ENCODE peak calls at places on chromosomes 3 and 15, in eight cellular contexts. Z, A, T, C, D, N, L and Q are unnamed samples. For H3K27me3, the result is how much of the 10 kb centered on the place peaks cover.

GRCh38 chr3:69439683-69440270 is 53.9 kb upstream of the FRMD4B start:
- DNase-seq in Z (no peak), A (no peak), T (no peak), C (no peak), D (no peak), N (no peak), L (no peak), Q (no peak)

GRCh38 chr3:180704532-180704931 is 25.2 kb upstream of the CCDC39 start:
- DNase-seq in Z (no peak), A (no peak), T (no peak), C (no peak), D (no peak), N (no peak), L (no peak), Q (no peak)

GRCh38 chr3:99949956-99950670 is 132.5 kb downstream of the CMSS1 start:
- DNase-seq in Z (no peak), A (no peak), T (no peak), C (no peak), D (no peak), N (no peak), L (no peak), Q (no peak)

GRCh38 chr15:66679657-66680108 is 22.4 kb upstream of the SMAD6 start:
- DNase-seq in Z (no peak), A (no peak), T (no peak), C (no peak), D (no peak), N (peak), L (no peak), Q (no peak)

GRCh38 chr3:42080452-42080872 is 10.7 kb upstream of the TRAK1 start:
- DNase-seq in Z (peak), A (no peak), T (peak), C (no peak), D (no peak), N (no peak), L (peak), Q (peak)

GRCh38 chr15:92884813-92885461 is 15.2 kb upstream of the CHD2 start:
- DNase-seq in Z (no peak), A (no peak), T (no peak), C (no peak), D (no peak), N (no peak), L (peak), Q (no peak)

GRCh38 chr3:124529826-124530571 is 200.3 kb upstream of the UMPS start:
- DNase-seq in Z (no peak), A (no peak), T (peak), C (no peak), D (no peak), N (no peak), L (peak), Q (peak)

GRCh38 chr3:101938262-101938847 is 89.0 kb downstream of the NFKBIZ start:
- DNase-seq in Z (no peak), A (no peak), T (no peak), C (no peak), D (no peak), N (no peak), L (no peak), Q (no peak)

GRCh38 chr3:37179144-37179967 is 5.0 kb upstream of the LRRFIP2 start:
- DNase-seq in Z (no peak), A (no peak), T (no peak), C (no peak), D (no peak), N (no peak), L (no peak), Q (no peak)

GRCh38 chr15:31104048-31104447 is 2.5 kb upstream of the TRPM1 start:
- DNase-seq in Z (no peak), A (no peak), T (no peak), C (no peak), D (no peak), N (no peak), L (no peak), Q (no peak)

GRCh38 chr15:62165029-62165792 is at the start of gene C2CD4B:
- DNase-seq in Z (peak), A (peak), T (peak), C (peak), D (peak), N (peak), L (peak), Q (no peak)

DNA sequence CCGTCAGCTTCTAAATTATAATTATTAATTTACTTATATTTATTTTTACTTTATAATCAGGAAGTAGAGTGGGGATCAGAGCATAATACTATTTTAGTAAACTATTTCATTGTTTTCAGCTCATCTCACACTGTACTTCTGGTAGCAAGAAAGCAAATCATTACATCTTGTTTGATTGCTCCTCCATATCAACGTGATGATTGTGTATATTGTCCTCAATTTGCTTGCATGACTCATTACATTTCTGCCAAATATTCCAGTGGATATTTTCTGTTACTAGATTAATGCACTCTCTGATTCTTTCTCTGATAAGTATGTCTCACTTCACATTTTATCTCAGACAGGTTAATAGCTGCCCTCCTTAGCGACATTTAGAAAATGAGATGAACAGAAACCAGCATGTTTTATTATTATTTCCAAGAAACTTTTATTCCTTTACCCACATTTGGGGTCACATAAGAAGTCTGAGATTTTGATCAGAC is 1145.3 kb downstream of the OTOL1 start:
- DNase-seq in Z (no peak), A (no peak), T (no peak), C (no peak), D (no peak), N (no peak), L (no peak), Q (no peak)
- H3K27ac ChIP-seq in Z (no peak), A (no peak), T (no peak), C (no peak), D (no peak), N (no peak), L (no peak), Q (no peak)

DNA sequence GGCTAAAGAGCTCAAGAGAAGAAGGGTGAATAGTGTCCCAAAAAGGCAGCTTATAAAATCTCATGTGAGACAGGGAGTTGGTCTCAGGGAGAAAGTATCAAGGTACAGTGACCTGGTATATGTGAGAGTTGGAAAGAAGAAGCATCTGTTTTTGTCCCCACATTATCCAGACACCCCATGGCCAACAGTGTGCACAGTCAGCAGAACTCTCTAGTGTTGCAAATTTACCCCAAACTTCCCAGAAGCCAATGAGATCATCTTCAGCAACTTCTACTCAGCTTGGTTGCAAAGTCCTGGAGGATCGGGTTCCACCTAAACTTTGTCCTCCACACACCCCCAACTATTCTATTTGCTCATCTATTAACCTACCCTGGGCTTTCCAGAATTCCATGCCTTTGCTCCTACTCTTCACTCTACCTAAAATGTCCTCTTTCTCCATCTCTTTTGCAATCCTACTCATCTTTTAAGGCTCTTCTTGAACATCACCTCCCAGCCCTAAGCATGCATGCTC is 15.7 kb downstream of the RBSN start:
- DNase-seq in Z (no peak), A (no peak), T (no peak), C (no peak), D (no peak), N (no peak), L (no peak), Q (no peak)
- H3K27me3 ChIP-seq in Z (under half), A (under half), T (under half), C (under half), D (under half), N (under half), L (under half), Q (under half)

GRCh38 chr3:12495749-12496452 is 11.6 kb downstream of the TSEN2 start:
- DNase-seq in Z (no peak), A (no peak), T (no peak), C (no peak), D (no peak), N (peak), L (no peak), Q (peak)
- TF ChIP-seq CTCF in Z (no peak), A (no peak), T (no peak), C (no peak), D (no peak), N (peak), L (no peak), Q (peak)

GRCh38 chr3:196501316-196502064 is 2.1 kb downstream of the RNF168 start:
- DNase-seq in Z (peak), A (no peak), T (no peak), C (no peak), D (no peak), N (peak), L (peak), Q (peak)
- H3K27ac ChIP-seq in Z (peak), A (peak), T (peak), C (peak), D (no peak), N (no peak), L (peak), Q (peak)

DNA sequence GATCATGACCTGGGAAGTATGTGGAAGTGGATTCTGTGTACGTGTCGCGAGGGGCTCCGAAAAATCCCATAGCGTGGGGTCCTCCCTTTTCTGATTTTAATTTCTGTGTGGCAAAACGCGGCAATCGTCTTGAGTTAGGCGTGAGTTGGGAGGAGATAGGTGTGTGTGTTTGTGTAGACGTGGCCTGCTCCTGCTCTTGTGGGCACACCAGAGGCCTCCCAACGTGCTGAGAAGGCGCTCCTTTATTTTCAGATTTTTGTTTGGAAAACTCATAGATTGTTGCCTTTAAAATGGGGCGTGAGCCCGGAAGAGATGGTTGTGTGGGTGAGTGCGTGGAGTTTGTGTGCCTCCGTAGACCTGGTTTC is 1.3 kb downstream of the TRIM71 start:
- DNase-seq in Z (no peak), A (no peak), T (no peak), C (no peak), D (no peak), N (no peak), L (no peak), Q (no peak)
- H3K27me3 ChIP-seq in Z (half or more), A (under half), T (half or more), C (under half), D (half or more), N (under half), L (half or more), Q (half or more)

DNA sequence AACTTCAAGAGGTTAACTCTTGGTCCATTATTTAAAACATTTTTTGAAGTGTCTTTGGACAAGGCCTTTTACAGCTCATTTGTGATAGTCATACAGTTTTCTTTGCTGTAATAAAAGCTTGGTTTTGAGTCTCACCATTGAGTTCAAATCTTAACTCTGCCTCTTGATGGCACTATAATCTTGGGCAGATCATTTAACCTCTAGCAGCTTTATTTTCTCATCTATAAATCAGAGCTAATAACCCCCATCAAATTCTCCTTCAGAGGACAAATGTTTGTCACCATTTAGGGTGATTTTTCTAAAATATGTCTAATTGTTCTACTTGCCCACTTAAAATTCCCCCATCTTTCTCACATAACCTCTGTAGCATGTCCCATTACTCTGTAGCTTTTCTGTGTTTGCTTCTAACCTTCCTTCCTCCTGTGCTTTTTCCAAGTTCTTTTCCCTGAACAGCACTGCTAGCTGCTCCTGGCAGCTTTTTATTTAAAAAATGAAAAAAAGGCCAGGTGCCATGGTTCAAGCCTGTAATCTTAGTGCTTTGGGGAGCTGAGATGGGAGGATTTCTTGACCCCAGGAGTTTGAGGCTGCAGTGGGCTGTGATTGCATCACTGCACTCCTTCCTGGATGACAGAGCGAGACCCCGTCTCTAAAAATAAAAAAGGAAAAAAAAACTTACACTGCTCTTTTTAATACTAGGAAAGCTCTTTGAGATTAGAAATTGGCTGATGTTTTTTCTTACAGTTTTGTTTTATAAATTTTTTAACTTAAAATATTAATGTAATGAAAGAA is 28.5 kb downstream of the UBE2E1 start:
- DNase-seq in Z (no peak), A (no peak), T (no peak), C (no peak), D (no peak), N (no peak), L (no peak), Q (peak)
- TF ChIP-seq CTCF in Z (no peak), A (peak), T (peak), C (no peak), D (no peak), N (peak), L (peak), Q (peak)

GRCh38 chr15:52004806-52005205 is 14.2 kb upstream of the MAPK6 start:
- DNase-seq in Z (no peak), A (no peak), T (no peak), C (no peak), D (no peak), N (no peak), L (peak), Q (no peak)

GRCh38 chr15:52005748-52006701 is 13.0 kb upstream of the MAPK6 start:
- DNase-seq in Z (no peak), A (no peak), T (no peak), C (no peak), D (no peak), N (no peak), L (peak), Q (no peak)

GRCh38 chr15:52008326-52008697 is 10.7 kb upstream of the MAPK6 start:
- DNase-seq in Z (no peak), A (no peak), T (no peak), C (no peak), D (no peak), N (no peak), L (no peak), Q (no peak)

GRCh38 chr15:52008698-52009434 is 10.2 kb upstream of the MAPK6 start:
- DNase-seq in Z (no peak), A (no peak), T (no peak), C (no peak), D (no peak), N (no peak), L (no peak), Q (no peak)

DNA sequence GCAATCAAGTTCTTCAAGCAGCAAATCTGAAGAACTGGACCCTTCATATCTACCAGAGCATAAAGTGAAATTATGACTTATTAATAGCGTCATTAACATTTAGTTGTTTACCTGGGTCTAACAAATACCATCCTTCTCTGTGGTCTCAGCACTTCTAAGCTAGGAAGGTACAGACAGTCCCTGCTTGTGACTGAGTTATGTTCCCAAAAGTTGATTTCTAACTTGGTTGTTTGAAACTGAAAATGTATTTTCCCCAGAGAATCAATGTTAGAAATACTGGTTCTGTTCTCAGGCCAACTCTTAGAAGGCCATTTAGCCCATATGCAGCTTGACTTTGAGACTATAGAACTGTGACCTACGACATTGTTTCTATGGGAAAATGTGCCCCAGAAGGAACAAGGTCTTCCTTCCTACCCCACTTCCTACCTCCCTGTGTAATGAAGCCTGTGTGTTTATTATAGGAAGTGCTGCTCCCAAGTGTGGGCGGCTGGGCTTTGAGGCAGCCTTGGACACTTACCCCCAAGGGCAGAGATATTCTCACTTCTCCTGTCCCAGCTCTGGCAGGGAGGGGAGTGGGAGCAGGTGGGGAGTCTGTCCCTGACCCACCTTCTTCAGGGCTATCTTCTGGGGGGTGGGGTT is 12.2 kb upstream of the MAPK6 start:
- DNase-seq in Z (no peak), A (no peak), T (no peak), C (no peak), D (peak), N (no peak), L (no peak), Q (no peak)
- H3K27ac ChIP-seq in Z (no peak), A (no peak), T (no peak), C (no peak), D (no peak), N (no peak), L (peak), Q (no peak)

DNA sequence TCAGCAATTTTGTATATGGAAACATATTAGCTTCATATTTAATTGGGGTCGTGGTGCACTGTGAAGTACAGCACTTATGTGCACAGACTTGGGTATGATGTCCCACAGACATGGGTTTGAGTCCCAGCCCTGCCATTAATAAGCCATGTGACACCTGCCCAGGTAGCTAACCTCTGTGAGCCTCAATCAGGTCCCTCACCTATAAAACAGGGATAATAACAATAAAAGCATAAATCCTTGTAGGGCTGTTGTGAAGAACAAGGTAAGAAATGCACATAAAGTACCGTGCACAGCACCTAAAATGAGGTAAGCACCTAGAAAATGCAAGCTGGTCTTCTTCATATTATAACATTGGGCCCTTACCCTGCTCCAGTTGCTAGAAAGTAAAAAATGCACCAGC is 173.5 kb upstream of the WNT5A start:
- DNase-seq in Z (no peak), A (no peak), T (no peak), C (no peak), D (no peak), N (no peak), L (no peak), Q (no peak)
- H3K27me3 ChIP-seq in Z (under half), A (under half), T (under half), C (under half), D (under half), N (under half), L (under half), Q (under half)